ENCODE peak calls at places on chromosomes 11 and 22, in seven cellular contexts. F is fibroblast of lung; V is activated naive CD4-positive, alpha-beta T cell treated with anti-CD3 and anti-CD28 coated beads for 36 hours; X is skeletal muscle cell; P is colonic mucosa; Y is stimulated activated CD4-positive, alpha-beta T cell treated with anti-CD3 and anti-CD28 coated beads, TNF-alpha, amount 100 ng/mL, for 24 hours; D is anterior cingulate cortex. E is an unnamed sample.

GRCh38 chr11:33869511-33870422 is 22.1 kb downstream of the LMO2 start:
- DNase-seq in D (no peak), X (no peak), Y (no peak), F (peak; percentile 14), P (peak; percentile 49), V (peak; percentile 20), E (peak; percentile 71)

GRCh38 chr22:47878460-47878859 is 1116.0 kb downstream of the TBC1D22A start:
- DNase-seq in P (no peak), D (no peak), F (no peak), V (no peak), X (no peak), Y (no peak), E (no peak)

GRCh38 chr11:102389253-102389652 is 42.2 kb downstream of the BIRC2 start:
- DNase-seq in X (no peak), F (no peak), Y (no peak), D (no peak), P (no peak), V (peak; percentile 28), E (peak; percentile 36)

GRCh38 chr11:106608677-106609076 is 409.6 kb downstream of the GUCY1A2 start:
- DNase-seq in Y (no peak), F (peak; percentile 45), V (no peak), D (no peak), P (no peak), X (peak; percentile 50), E (no peak)

GRCh38 chr11:8338138-8338537 is 74.5 kb upstream of the LMO1 start:
- DNase-seq in X (no peak), Y (no peak), D (peak; percentile 7), F (peak; percentile 19), P (peak; percentile 48), V (peak; percentile 49), E (peak; percentile 58)

GRCh38 chr11:64094463-64095223 is 58.9 kb downstream of the FLRT1 start:
- DNase-seq in D (peak; percentile 69), X (peak; percentile 52), V (no peak), F (peak; percentile 84), Y (no peak), P (no peak), E (peak; percentile 91)

GRCh38 chr11:121661796-121662508 is 209.2 kb upstream of the SORL1-AS1 start:
- DNase-seq in D (no peak), Y (no peak), X (peak; percentile 88), F (peak; percentile 95), P (no peak), V (no peak), E (peak; percentile 60)

GRCh38 chr11:60982184-60982583 is 10.7 kb downstream of the CD6 start:
- DNase-seq in X (no peak), D (no peak), V (peak; percentile 78), Y (no peak), P (no peak), F (no peak), E (no peak)

GRCh38 chr22:27307545-27308279 is 493.8 kb downstream of the MN1 start:
- DNase-seq in F (no peak), P (no peak), V (no peak), X (no peak), Y (no peak), D (no peak), E (no peak)

GRCh38 chr11:9629064-9629463 is 34.8 kb upstream of the SWAP70 start:
- DNase-seq in F (no peak), P (no peak), X (no peak), D (no peak), V (no peak), Y (no peak), E (no peak)

GRCh38 chr11:6667733-6668374 is 12.2 kb upstream of the DCHS1 start:
- DNase-seq in V (peak; percentile 59), F (peak; percentile 49), Y (no peak), X (no peak), P (no peak), D (no peak), E (peak; percentile 21)

GRCh38 chr22:43230983-43231723 is 44.2 kb upstream of the TTLL12 start:
- DNase-seq in P (peak; percentile 55), D (peak; percentile 19), F (peak; percentile 38), X (no peak), V (peak; percentile 74), Y (peak; percentile 52), E (peak; percentile 73)

GRCh38 chr11:14359573-14360031 is 619 bp upstream of the RRAS2 start:
- DNase-seq in D (no peak), P (no peak), V (no peak), F (no peak), X (no peak), Y (no peak), E (no peak)

GRCh38 chr22:35425971-35426800 is 26.2 kb downstream of the MCM5 start:
- DNase-seq in X (peak; percentile 9), F (peak; percentile 17), V (no peak), P (no peak), D (no peak), Y (no peak), E (peak; percentile 79)

GRCh38 chr11:70509476-70509875 is 111.1 kb downstream of the CTTN start:
- DNase-seq in X (no peak), Y (no peak), V (no peak), P (no peak), D (no peak), F (no peak), E (no peak)

GRCh38 chr22:32796865-32797573 is 4.5 kb upstream of the TIMP3 start:
- DNase-seq in F (peak; percentile 85), X (no peak), V (peak; percentile 74), Y (peak; percentile 14), D (peak; percentile 67), P (peak; percentile 69), E (peak; percentile 85)

GRCh38 chr11:13837286-13837685 is 125.2 kb upstream of the SPON1 start:
- DNase-seq in F (peak; percentile 4), D (no peak), Y (no peak), P (no peak), V (peak; percentile 12), X (peak; percentile 10), E (peak; percentile 16)

GRCh38 chr22:39183991-39184585 is 31.6 kb upstream of the CBX7 start:
- DNase-seq in Y (no peak), V (no peak), P (no peak), D (peak; percentile 23), X (no peak), F (peak; percentile 80), E (no peak)

GRCh38 chr11:111456086-111456858 is 55.9 kb downstream of the BTG4 start:
- DNase-seq in D (no peak), Y (no peak), V (no peak), P (no peak), F (no peak), X (no peak), E (no peak)

GRCh38 chr11:72692498-72693237 is 18.4 kb upstream of the PDE2A start:
- DNase-seq in V (no peak), X (no peak), D (no peak), P (no peak), Y (no peak), F (no peak), E (no peak)

GRCh38 chr22:18110194-18110943 is at the start of gene TUBA8:
- DNase-seq in P (no peak), V (peak; percentile 35), X (no peak), D (peak; percentile 43), F (peak; percentile 20), Y (no peak), E (peak; percentile 66)

GRCh38 chr22:28882878-28883656 is at the start of gene ZNRF3:
- DNase-seq in F (peak; percentile 95), P (peak; percentile 94), D (peak; percentile 93), X (peak; percentile 71), V (peak; percentile 92), Y (peak; percentile 84), E (peak; percentile 98)

GRCh38 chr22:38070250-38070921 is 13.2 kb downstream of the PICK1 start:
- DNase-seq in D (no peak), X (no peak), Y (no peak), P (no peak), F (no peak), V (no peak), E (no peak)

GRCh38 chr22:39130892-39131855 is 21.3 kb downstream of the CBX7 start:
- DNase-seq in X (no peak), V (no peak), F (no peak), D (no peak), Y (no peak), P (no peak), E (peak; percentile 51)

GRCh38 chr11:75492181-75492820 is 33.4 kb downstream of the GDPD5 start:
- DNase-seq in P (no peak), Y (peak; percentile 23), D (no peak), X (no peak), F (no peak), V (peak; percentile 89), E (no peak)

GRCh38 chr11:65895482-65895981 is 4.7 kb downstream of the FOSL1 start:
- DNase-seq in X (no peak), Y (no peak), F (no peak), D (no peak), P (no peak), V (no peak), E (no peak)

E was measured in astrocyte of the hippocampus.